ENCODE peak calls at places on chromosomes 1 and 21, in nine cellular contexts. C is GM23248, R is mammary epithelial cell, P is fibroblast of lung, F is hepatocyte, T is IMR-90, U is PC-3, N is H9, L is GM23338. M is an unnamed sample. For H4K20me1, the result is how much of the 10 kb centered on the place peaks cover.

GRCh38 chr1:34371829-34372532 is 195.3 kb downstream of the C1orf94 start:
- DNase-seq in C (no peak), R (no peak), P (no peak), F (no peak), T (no peak), U (no peak), N (no peak), L (peak), M (no peak)

GRCh38 chr1:25598879-25599278 is 17.7 kb upstream of the MAN1C1 start:
- DNase-seq in C (no peak), R (no peak), P (no peak), F (no peak), T (no peak), U (no peak), N (no peak), L (no peak), M (no peak)

GRCh38 chr1:119506941-119507340 is at the start of gene HSD3B1:
- DNase-seq in C (no peak), R (no peak), P (no peak), F (no peak), T (no peak), U (peak), N (no peak), L (no peak), M (no peak)

GRCh38 chr1:24865168-24865567 is 64.9 kb downstream of the RUNX3 start:
- DNase-seq in C (no peak), R (no peak), P (no peak), F (no peak), T (no peak), U (peak), N (no peak), L (no peak), M (no peak)

GRCh38 chr1:9840176-9840575 is 16.4 kb upstream of the CLSTN1 start:
- DNase-seq in C (no peak), R (peak), P (no peak), F (no peak), T (no peak), U (no peak), N (no peak), L (no peak), M (no peak)

GRCh38 chr1:209893751-209894150 is 44.3 kb upstream of the SYT14 start:
- DNase-seq in C (no peak), R (no peak), P (no peak), F (no peak), T (no peak), U (peak), N (no peak), L (no peak), M (no peak)

GRCh38 chr1:19423130-19423529 is 62.2 kb downstream of the CAPZB start:
- DNase-seq in C (peak), R (no peak), P (no peak), F (no peak), T (no peak), U (no peak), N (no peak), L (no peak), M (no peak)

GRCh38 chr1:178692564-178693327 is 32.3 kb upstream of the RALGPS2 start:
- DNase-seq in C (no peak), R (no peak), P (no peak), F (no peak), T (no peak), U (no peak), N (no peak), L (no peak), M (no peak)

GRCh38 chr21:44910229-44911065 is 10.3 kb downstream of the ITGB2 start:
- DNase-seq in C (no peak), R (no peak), P (no peak), F (no peak), T (no peak), U (no peak), N (no peak), L (no peak), M (no peak)

GRCh38 chr1:223143760-223144248 is 756 bp upstream of the TLR5 start:
- DNase-seq in C (no peak), R (no peak), P (no peak), F (peak), T (no peak), U (no peak), N (no peak), L (no peak), M (no peak)

GRCh38 chr1:223702735-223703667 is 9.3 kb upstream of the CAPN2 start:
- DNase-seq in C (peak), R (peak), P (peak), F (no peak), T (peak), U (peak), N (no peak), L (no peak), M (no peak)

GRCh38 chr1:201746156-201746555 is 82.8 kb upstream of the IPO9 start:
- DNase-seq in C (no peak), R (no peak), P (no peak), F (no peak), T (no peak), U (no peak), N (no peak), L (no peak), M (no peak)
- H4K20me1 ChIP-seq in C (under half), R (under half), P (under half), F (under half), T (half or more), U (under half), N (under half), L (under half), M (under half)

GRCh38 chr1:114755006-114755936 is 2.5 kb downstream of the CSDE1 start:
- DNase-seq in C (peak), R (no peak), P (no peak), F (no peak), T (peak), U (no peak), N (no peak), L (no peak), M (no peak)
- H4K20me1 ChIP-seq in C (half or more), R (under half), P (under half), F (half or more), T (half or more), U (half or more), N (under half), L (half or more), M (half or more)

GRCh38 chr1:54782156-54782555 is 17.8 kb upstream of the PARS2 start:
- DNase-seq in C (no peak), R (no peak), P (no peak), F (no peak), T (no peak), U (no peak), N (no peak), L (no peak), M (no peak)
- H4K20me1 ChIP-seq in C (under half), R (under half), P (under half), F (under half), T (under half), U (under half), N (under half), L (under half), M (under half)

GRCh38 chr1:22738522-22738921 is 27.9 kb downstream of the EPHB2 start:
- DNase-seq in C (peak), R (no peak), P (no peak), F (no peak), T (peak), U (peak), N (no peak), L (no peak), M (no peak)
- H4K20me1 ChIP-seq in C (under half), R (under half), P (under half), F (under half), T (under half), U (under half), N (under half), L (under half), M (under half)

DNA sequence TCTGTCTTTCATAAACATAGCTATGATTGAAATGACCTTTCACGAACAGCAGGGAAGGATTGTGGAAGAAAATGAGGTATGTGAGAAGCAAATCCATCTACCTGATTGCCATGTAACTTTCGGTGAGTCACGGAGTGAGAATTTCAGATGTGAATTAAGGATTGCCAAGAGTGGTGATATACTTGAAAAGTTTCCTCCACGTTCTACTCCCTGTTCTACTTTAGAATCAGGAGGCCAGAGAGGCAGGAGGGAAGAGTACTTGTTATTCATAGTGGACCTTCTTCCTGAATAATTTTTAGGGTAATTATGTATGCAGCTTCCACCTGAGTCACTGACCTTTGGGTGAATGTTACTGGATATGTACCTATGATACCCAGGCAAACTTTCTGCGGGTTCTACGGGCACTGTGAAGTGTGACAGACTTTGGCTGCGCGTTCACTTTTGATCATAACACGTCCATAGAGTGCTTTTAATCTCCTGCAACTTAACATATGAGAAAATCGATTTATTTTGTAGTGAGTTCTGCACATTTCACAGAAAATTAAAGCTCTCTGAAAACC is 2.6 kb upstream of the KCNE1 start:
- DNase-seq in C (no peak), R (no peak), P (no peak), F (no peak), T (peak), U (no peak), N (no peak), L (no peak), M (no peak)
- H4K20me1 ChIP-seq in C (under half), R (under half), P (under half), F (under half), T (under half), U (under half), N (under half), L (under half), M (under half)

DNA sequence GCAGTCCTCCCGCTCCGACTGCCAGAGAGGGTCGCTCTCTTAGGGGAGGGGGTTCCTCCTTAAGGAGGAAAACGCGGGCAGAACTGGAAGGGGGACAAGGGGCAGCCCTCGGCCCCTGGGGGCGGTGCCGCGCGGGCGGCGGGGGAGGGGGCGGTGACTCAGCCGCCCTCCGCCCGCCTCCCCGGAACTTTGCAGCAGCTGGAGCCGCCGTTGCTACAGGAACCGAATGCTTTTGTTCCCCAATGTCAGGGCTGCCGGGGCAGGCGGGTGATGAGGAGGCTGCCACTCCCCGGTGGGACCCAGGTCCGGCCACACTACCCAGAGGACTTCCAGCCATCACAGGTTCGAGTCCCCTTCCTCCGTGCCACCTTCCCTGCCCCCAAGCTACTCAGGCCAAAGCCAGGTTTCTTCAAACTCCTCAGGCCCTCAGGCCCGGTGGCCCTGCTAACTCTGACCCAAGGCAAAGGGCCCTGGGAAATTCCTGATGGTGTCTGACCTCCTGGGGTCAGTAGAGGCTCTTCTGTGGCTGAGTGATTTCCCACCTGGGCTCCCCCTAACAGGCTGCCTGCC is 3.2 kb downstream of the ADGRB2 start:
- DNase-seq in C (peak), R (peak), P (peak), F (peak), T (peak), U (peak), N (peak), L (peak), M (no peak)
- H4K20me1 ChIP-seq in C (under half), R (under half), P (under half), F (under half), T (under half), U (under half), N (under half), L (under half), M (under half)

GRCh38 chr1:6824665-6825368 is 39.6 kb downstream of the CAMTA1 start:
- DNase-seq in C (no peak), R (peak), P (no peak), F (no peak), T (no peak), U (no peak), N (no peak), L (no peak), M (no peak)
- H4K20me1 ChIP-seq in C (under half), R (under half), P (under half), F (under half), T (under half), U (under half), N (under half), L (under half), M (under half)

GRCh38 chr1:186374313-186375151 is 521 bp downstream of the TPR start:
- DNase-seq in C (peak), R (peak), P (peak), F (peak), T (peak), U (peak), N (no peak), L (peak), M (peak)

GRCh38 chr1:186375152-186375928 is at the start of the genes ODR4 and TPR:
- DNase-seq in C (peak), R (peak), P (peak), F (peak), T (peak), U (peak), N (peak), L (peak), M (peak)

DNA sequence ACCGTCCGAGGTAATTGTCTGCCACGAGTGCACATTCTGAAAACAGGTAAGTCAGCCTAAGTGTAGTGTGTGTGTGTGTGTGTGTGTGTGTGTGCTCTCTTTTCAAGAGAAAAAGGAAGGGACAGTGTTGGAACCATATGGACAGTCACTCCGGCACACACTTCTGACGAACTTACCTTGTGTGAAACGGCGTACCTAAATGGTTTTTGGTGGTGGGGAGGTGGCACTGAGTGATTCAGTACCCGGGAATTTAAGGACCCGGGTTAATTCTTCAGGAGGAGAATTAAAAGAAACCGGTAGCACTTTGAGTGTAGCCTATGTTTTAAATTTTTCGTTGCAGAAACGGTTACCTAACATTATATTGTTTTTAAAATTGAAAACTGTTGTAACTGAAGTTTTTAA is 292 bp downstream of the ODR4 start:
- DNase-seq in C (no peak), R (no peak), P (no peak), F (no peak), T (no peak), U (no peak), N (no peak), L (no peak), M (no peak)
- H4K20me1 ChIP-seq in C (under half), R (under half), P (under half), F (under half), T (under half), U (under half), N (under half), L (under half), M (under half)

GRCh38 chr1:156652992-156653355 is 11.1 kb downstream of the BCAN start:
- DNase-seq in C (no peak), R (no peak), P (no peak), F (no peak), T (no peak), U (no peak), N (no peak), L (no peak), M (no peak)
- H4K20me1 ChIP-seq in C (under half), R (under half), P (under half), F (under half), T (under half), U (under half), N (under half), L (under half), M (under half)

DNA sequence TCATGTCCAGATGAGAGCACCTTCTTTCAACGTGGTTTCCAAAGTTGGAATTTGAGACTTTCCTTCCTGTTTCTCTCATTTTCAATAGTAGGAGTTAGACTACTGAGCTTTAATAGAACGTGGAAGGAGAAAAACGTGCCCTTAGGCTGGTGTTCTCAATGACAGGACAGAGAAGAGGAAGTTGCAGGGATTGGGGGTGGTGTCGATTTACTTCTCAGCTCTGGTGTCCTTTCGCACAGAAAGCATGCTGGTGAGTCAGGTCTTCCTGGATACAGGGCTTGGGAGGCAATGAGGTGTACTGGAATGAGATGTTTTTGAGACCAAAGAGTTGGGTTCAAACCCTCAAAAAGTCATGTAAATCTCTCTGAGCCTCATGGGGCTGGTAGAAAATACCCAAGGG is 67.1 kb downstream of the HIVEP3 start:
- DNase-seq in C (peak), R (peak), P (peak), F (no peak), T (peak), U (peak), N (no peak), L (peak), M (peak)
- H4K20me1 ChIP-seq in C (under half), R (under half), P (under half), F (under half), T (under half), U (under half), N (under half), L (under half), M (under half)